ENCODE peak calls at places on chromosomes 3 and 15, in seven cellular contexts. P is upper lobe of right lung; C is CD8-positive, alpha-beta memory T cell; H is mammary epithelial cell; L is left ventricle myocardium inferior; T is BE2C; U is adrenal gland. K is an unnamed sample. For H3K27me3 and H3K36me3, the result is how much of the 10 kb centered on the place peaks cover.

GRCh38 chr3:188421836-188422540 is 268.0 kb downstream of the LPP start:
- DNase-seq in T (no peak), H (no peak), P (no peak), C (no peak), U (peak), L (no peak), K (no peak)

GRCh38 chr15:38231430-38231829 is 21.2 kb upstream of the SPRED1 start:
- DNase-seq in T (no peak), H (no peak), U (no peak), P (no peak), C (no peak), L (no peak), K (no peak)

GRCh38 chr3:49248828-49249227 is 28.2 kb downstream of the C3orf62 start:
- DNase-seq in H (peak), P (peak), U (peak), L (no peak), C (no peak), T (no peak), K (no peak)

GRCh38 chr3:83251490-83251889 is 1490.0 kb upstream of the GBE1 start:
- DNase-seq in L (no peak), U (no peak), C (no peak), P (no peak), T (no peak), H (no peak), K (no peak)

GRCh38 chr3:130850846-130851245 is 43.0 kb upstream of the ATP2C1 start:
- DNase-seq in T (no peak), C (no peak), P (no peak), L (no peak), H (peak), U (no peak), K (no peak)

GRCh38 chr3:187027531-187027936 is 97.2 kb downstream of the ST6GAL1 start:
- DNase-seq in C (peak), P (no peak), H (no peak), T (no peak), U (no peak), L (no peak), K (no peak)

GRCh38 chr3:16067837-16068471 is 106.5 kb upstream of the GALNT15 start:
- DNase-seq in C (no peak), L (no peak), P (no peak), T (peak), H (peak), U (peak), K (peak)

GRCh38 chr3:159936541-159936940 is 52.1 kb upstream of the IL12A start:
- DNase-seq in L (no peak), U (no peak), H (no peak), C (no peak), T (no peak), P (no peak), K (no peak)

GRCh38 chr15:40110866-40111550 is 2.3 kb upstream of the BMF start:
- DNase-seq in C (no peak), P (no peak), U (no peak), T (no peak), L (no peak), H (no peak), K (no peak)

GRCh38 chr3:195822131-195822696 is 10.5 kb upstream of the MUC4 start:
- DNase-seq in U (no peak), T (no peak), C (no peak), P (no peak), H (no peak), L (no peak), K (no peak)

GRCh38 chr15:33218071-33218491 is 23.6 kb upstream of the FMN1 start:
- DNase-seq in C (no peak), P (no peak), H (peak), T (no peak), U (no peak), L (no peak), K (no peak)

GRCh38 chr15:58486062-58486461 is 54.3 kb downstream of the LIPC start:
- DNase-seq in P (no peak), H (no peak), U (no peak), T (no peak), C (no peak), L (no peak), K (no peak)

GRCh38 chr3:194322701-194323174 is 28.4 kb downstream of the CPN2 start:
- DNase-seq in L (no peak), C (no peak), T (no peak), U (no peak), H (peak), P (no peak), K (no peak)

GRCh38 chr3:122975163-122975923 is 52.2 kb downstream of the SEMA5B start:
- DNase-seq in U (no peak), L (no peak), H (peak), C (peak), P (no peak), T (peak), K (peak)

GRCh38 chr3:193269343-193269742 is 28.3 kb downstream of the PLAAT1 start:
- DNase-seq in C (no peak), U (no peak), T (no peak), H (no peak), P (no peak), L (no peak), K (no peak)

GRCh38 chr15:58463815-58464697 is 32.3 kb downstream of the LIPC start:
- DNase-seq in C (no peak), U (no peak), T (no peak), P (no peak), H (no peak), L (no peak), K (no peak)

GRCh38 chr3:102141096-102141912 is 292.0 kb downstream of the NFKBIZ start:
- DNase-seq in P (no peak), U (no peak), T (no peak), L (no peak), H (no peak), C (no peak), K (peak)

GRCh38 chr15:48845123-48845522 is 32.8 kb upstream of the EID1 start:
- DNase-seq in P (no peak), T (no peak), H (no peak), C (no peak), U (no peak), L (no peak), K (peak)

GRCh38 chr15:89406756-89407650 is 72.4 kb upstream of the POLG start:
- DNase-seq in U (no peak), L (no peak), P (no peak), H (no peak), C (no peak), T (no peak), K (no peak)

GRCh38 chr15:63967616-63968015 is 78.7 kb downstream of the DAPK2 start:
- DNase-seq in H (no peak), L (no peak), P (no peak), U (no peak), T (no peak), C (no peak), K (no peak)

GRCh38 chr3:11933529-11933928 is 70.7 kb upstream of the SYN2 start:
- DNase-seq in P (no peak), H (no peak), L (no peak), C (no peak), T (no peak), U (no peak), K (no peak)

GRCh38 chr3:152271465-152272035 is 2.8 kb downstream of the MBNL1 start:
- DNase-seq in C (no peak), T (no peak), P (no peak), L (no peak), H (peak), U (no peak), K (no peak)
- H3K27me3 ChIP-seq in C (under half), T (under half), P (under half), L (under half), H (under half), U (under half), K (under half)

GRCh38 chr15:68416158-68416535 is 15.8 kb downstream of the ITGA11 start:
- DNase-seq in C (no peak), H (no peak), L (no peak), U (no peak), P (no peak), T (no peak), K (no peak)
- H3K36me3 ChIP-seq in C (under half), H (under half), L (under half), U (under half), P (under half), T (under half), K (under half)

DNA sequence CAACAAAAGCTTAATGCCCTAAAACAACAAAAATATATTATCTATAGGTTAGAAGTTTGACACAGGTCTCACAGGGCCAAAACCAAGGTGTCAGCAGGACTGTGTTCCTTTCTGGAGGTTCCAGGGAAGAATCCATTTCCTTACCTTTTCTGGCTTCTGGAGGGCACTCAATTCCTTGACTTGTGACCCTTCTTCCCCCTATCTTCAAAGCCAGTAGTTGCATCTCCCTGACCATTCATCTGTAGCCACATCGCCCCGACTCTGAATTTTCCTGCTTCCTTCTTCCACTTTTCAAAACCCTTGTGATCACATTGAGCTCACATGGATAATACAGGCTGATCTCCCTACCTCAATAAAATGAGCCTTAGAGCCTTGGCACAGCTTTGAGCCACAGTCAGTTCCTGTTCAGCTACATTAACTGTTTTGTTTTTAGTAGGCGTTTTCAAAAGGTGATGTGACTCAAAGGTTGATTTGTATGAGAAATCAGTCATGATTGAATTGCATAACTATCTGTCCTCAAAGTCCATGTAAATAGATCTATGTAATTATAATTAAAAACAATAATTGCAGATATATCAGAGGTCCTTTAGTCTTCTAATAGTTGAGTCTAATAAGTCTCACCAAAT is 12.4 kb downstream of the PFN2 start:
- DNase-seq in U (no peak), C (no peak), P (no peak), T (no peak), L (no peak), H (peak), K (no peak)
- H3K27me3 ChIP-seq in U (under half), C (under half), P (under half), T (under half), L (under half), H (under half), K (under half)

DNA sequence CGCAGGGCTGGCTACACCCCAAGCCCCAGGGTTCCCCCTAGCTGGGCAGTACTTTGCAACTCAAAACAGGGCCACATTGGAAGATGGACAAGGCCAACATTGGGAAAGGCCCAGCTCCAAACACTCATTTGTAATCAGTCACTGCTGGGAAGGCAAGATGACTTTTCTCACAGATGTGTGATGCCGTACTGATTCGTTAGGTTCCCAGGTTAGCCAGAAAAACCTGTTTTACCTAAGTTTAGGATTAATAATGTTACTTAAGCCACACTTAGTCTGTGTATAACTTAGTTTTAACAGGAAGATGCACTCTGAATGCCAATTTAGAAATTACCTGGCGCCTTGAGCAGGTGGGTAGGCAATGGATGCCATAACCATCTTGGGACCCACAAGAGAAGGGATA is 71.0 kb downstream of the ITGB5 start:
- DNase-seq in C (no peak), H (no peak), U (no peak), P (no peak), L (no peak), T (no peak), K (no peak)
- H3K36me3 ChIP-seq in C (under half), H (under half), U (under half), P (under half), L (under half), T (under half), K (under half)

GRCh38 chr15:91949361-91949760 is 95.9 kb downstream of the SLCO3A1 start:
- DNase-seq in L (no peak), T (no peak), C (no peak), P (no peak), H (no peak), U (no peak), K (no peak)
- H3K27me3 ChIP-seq in L (under half), T (under half), C (under half), P (under half), H (under half), U (under half), K (under half)

DNA sequence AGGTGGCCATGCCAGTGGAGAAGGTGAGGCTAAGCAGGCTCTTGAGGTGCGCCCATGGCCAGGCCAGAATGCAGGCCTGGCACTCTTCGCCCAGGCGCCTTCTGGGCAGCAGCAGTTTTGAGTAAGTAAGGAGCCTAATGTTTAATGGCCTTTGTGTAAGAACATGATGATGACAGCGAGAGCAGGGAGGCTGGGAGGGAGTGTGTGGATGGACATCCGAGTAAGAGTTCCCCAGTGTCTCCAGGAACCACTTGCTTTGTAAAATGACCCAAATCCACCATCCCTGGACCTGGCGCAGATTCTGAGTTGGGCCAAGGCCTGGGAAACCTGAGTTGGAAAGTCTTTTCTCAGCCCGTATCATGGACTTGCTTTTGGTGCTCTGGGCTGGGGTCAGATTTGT is 24.1 kb downstream of the KLF13 start:
- DNase-seq in P (no peak), H (no peak), U (no peak), T (no peak), L (no peak), C (no peak), K (no peak)
- H3K36me3 ChIP-seq in P (under half), H (under half), U (under half), T (under half), L (under half), C (under half), K (under half)

K was measured in SJCRH30.